ENCODE peak calls at places on chromosomes 2 and 18, in six cellular contexts. One of them, this sample, is unnamed.

GRCh38 chr2:105737980-105738657 is 6.6 kb upstream of the NCK2 start:
- DNase-seq in GM12878: no peak
- DNase-seq in K562: no peak
- DNase-seq in HepG2: no peak
- DNase-seq in H1: no peak
- DNase-seq in IMR-90: no peak
- DNase-seq in this sample: no peak

GRCh38 chr2:66919286-66919685 is 477.8 kb upstream of the ETAA1 start:
- DNase-seq in IMR-90: no peak
- DNase-seq in K562: no peak
- DNase-seq in H1: no peak
- DNase-seq in GM12878: no peak
- DNase-seq in HepG2: no peak
- DNase-seq in this sample: no peak

GRCh38 chr2:216866515-216867095 is 6.7 kb upstream of the TNP1 start:
- DNase-seq in H1: no peak
- DNase-seq in HepG2: no peak
- DNase-seq in K562: no peak
- DNase-seq in IMR-90: no peak
- DNase-seq in GM12878: no peak
- DNase-seq in this sample: no peak

GRCh38 chr2:121486191-121486590 is 44.5 kb upstream of the RNU4ATAC start:
- DNase-seq in IMR-90: no peak
- DNase-seq in HepG2: no peak
- DNase-seq in GM12878: no peak
- DNase-seq in K562: no peak
- DNase-seq in H1: no peak
- DNase-seq in this sample: no peak

GRCh38 chr2:131105950-131106801 is 1.0 kb downstream of the PLEKHB2 start:
- DNase-seq in GM12878: peak
- DNase-seq in H1: no peak
- DNase-seq in K562: peak
- DNase-seq in HepG2: peak
- DNase-seq in IMR-90: peak
- DNase-seq in this sample: peak

GRCh38 chr2:101395545-101396351 is 8.4 kb upstream of the CREG2 start:
- DNase-seq in IMR-90: peak
- DNase-seq in GM12878: no peak
- DNase-seq in K562: no peak
- DNase-seq in HepG2: no peak
- DNase-seq in H1: no peak
- DNase-seq in this sample: no peak

GRCh38 chr2:85889648-85890281 is 975 bp upstream of the ST3GAL5 start:
- DNase-seq in H1: no peak
- DNase-seq in GM12878: no peak
- DNase-seq in K562: no peak
- DNase-seq in HepG2: no peak
- DNase-seq in IMR-90: no peak
- DNase-seq in this sample: no peak

GRCh38 chr18:28147674-28148171 is 29.2 kb downstream of the CDH2 start:
- DNase-seq in K562: no peak
- DNase-seq in GM12878: no peak
- DNase-seq in IMR-90: peak
- DNase-seq in HepG2: peak
- DNase-seq in H1: no peak
- DNase-seq in this sample: no peak

GRCh38 chr2:12959935-12960334 is 243.2 kb downstream of the TRIB2 start:
- DNase-seq in H1: no peak
- DNase-seq in HepG2: no peak
- DNase-seq in GM12878: no peak
- DNase-seq in IMR-90: no peak
- DNase-seq in K562: no peak
- DNase-seq in this sample: no peak

GRCh38 chr2:151357359-151357758 is at the start of gene TNFAIP6:
- DNase-seq in HepG2: no peak
- DNase-seq in IMR-90: peak
- DNase-seq in GM12878: no peak
- DNase-seq in K562: no peak
- DNase-seq in H1: no peak
- DNase-seq in this sample: peak

GRCh38 chr2:1676913-1677832 is 67.1 kb downstream of the PXDN start:
- DNase-seq in HepG2: no peak
- DNase-seq in IMR-90: no peak
- DNase-seq in K562: no peak
- DNase-seq in H1: no peak
- DNase-seq in GM12878: no peak
- DNase-seq in this sample: no peak

GRCh38 chr18:26546875-26547301 is 1.5 kb downstream of the KCTD1 start:
- DNase-seq in HepG2: no peak
- DNase-seq in IMR-90: no peak
- DNase-seq in K562: no peak
- DNase-seq in GM12878: no peak
- DNase-seq in H1: peak
- DNase-seq in this sample: peak

GRCh38 chr2:2325538-2325937 is 5.5 kb downstream of the MYT1L start:
- DNase-seq in IMR-90: no peak
- DNase-seq in GM12878: no peak
- DNase-seq in K562: no peak
- DNase-seq in H1: no peak
- DNase-seq in HepG2: no peak
- DNase-seq in this sample: peak

GRCh38 chr18:46950064-46950656 is 32.8 kb downstream of the KATNAL2 start:
- DNase-seq in IMR-90: no peak
- DNase-seq in GM12878: no peak
- DNase-seq in K562: peak
- DNase-seq in H1: no peak
- DNase-seq in HepG2: peak
- DNase-seq in this sample: peak

GRCh38 chr2:197435598-197436435 is 989 bp upstream of the SF3B1 start:
- DNase-seq in K562: no peak
- DNase-seq in HepG2: peak
- DNase-seq in IMR-90: no peak
- DNase-seq in H1: no peak
- DNase-seq in GM12878: no peak
- DNase-seq in this sample: no peak

DNA sequence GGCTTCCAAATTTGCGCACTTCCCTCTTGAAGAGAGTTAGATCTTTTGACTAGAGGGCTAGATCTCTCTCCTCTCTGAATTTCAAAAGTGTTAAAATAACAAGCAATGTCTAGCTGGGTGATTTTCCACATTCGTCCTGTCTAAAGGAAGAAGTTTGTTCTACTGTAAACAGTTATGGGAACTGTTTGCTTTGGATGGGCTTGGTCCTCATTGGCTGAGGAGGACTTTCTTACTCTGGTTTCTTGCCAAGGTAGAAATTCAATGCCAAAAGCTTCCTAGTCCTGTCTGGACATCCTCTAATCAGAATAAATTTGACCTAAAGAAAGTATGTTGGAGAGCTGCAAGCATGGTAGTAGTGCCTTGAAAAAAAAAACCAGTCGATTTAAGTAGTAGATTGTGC is 47.4 kb upstream of the RAPH1 start:
- DNase-seq in HepG2: no peak
- DNase-seq in IMR-90: peak
- DNase-seq in H1: no peak
- DNase-seq in GM12878: no peak
- DNase-seq in K562: no peak
- DNase-seq in this sample: no peak
- H3K9ac ChIP-seq in HepG2: no peak
- H3K9ac ChIP-seq in IMR-90: no peak
- H3K9ac ChIP-seq in H1: no peak
- H3K9ac ChIP-seq in GM12878: no peak
- H3K9ac ChIP-seq in K562: no peak
- H3K9ac ChIP-seq in this sample: no peak

GRCh38 chr2:239307221-239307569 is 93.6 kb downstream of the HDAC4 start:
- DNase-seq in K562: no peak
- DNase-seq in IMR-90: no peak
- DNase-seq in H1: no peak
- DNase-seq in HepG2: no peak
- DNase-seq in GM12878: no peak
- DNase-seq in this sample: no peak
- H3K4me3 ChIP-seq in K562: no peak
- H3K4me3 ChIP-seq in IMR-90: no peak
- H3K4me3 ChIP-seq in H1: no peak
- H3K4me3 ChIP-seq in HepG2: no peak
- H3K4me3 ChIP-seq in GM12878: no peak
- H3K4me3 ChIP-seq in this sample: no peak

DNA sequence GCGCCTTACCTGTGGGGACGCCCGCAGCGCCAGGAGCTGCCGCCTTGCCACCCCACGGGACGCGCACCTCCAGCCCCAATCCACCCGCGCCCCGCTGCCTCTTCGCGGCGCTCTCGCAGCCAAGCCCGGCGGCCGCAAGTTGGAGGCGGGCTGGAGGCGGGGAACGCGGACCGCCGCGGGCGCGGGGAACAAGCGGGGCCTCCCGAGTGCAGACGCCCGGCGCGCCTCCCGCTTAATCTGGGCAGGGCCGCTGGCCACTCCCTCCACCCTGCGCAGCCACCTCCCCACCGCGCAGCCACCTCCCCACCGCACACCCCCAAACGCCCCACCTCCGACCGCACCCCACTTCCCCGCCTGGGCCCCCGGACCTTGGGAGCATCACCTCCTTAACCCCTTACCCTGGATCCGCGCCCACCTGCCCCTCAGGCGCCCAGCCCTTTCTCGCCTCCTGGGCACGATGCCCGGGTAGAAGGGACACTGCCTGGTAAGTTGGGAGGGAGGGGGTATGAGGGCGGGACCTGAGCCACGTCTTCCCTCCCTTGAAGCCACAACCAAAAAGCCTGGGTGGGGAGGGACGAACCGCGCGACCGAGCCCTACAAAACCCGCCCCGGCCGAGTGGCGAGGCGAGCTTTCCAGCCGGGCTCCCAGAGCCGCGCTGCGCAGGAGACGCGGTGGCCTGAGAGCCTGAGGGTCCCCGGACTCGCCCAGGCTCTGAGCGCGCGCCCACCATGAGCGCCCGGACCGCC is at the start of the genes COL4A3 and COL4A4:
- DNase-seq in IMR-90: no peak
- DNase-seq in GM12878: no peak
- DNase-seq in K562: no peak
- DNase-seq in H1: peak
- DNase-seq in HepG2: no peak
- DNase-seq in this sample: peak
- TF ChIP-seq RFX5 in IMR-90: no peak
- TF ChIP-seq RFX5 in GM12878: no peak
- TF ChIP-seq RFX5 in K562: no peak
- TF ChIP-seq RFX5 in H1: no peak
- TF ChIP-seq RFX5 in HepG2: no peak
- TF ChIP-seq RFX5 in this sample: no peak

DNA sequence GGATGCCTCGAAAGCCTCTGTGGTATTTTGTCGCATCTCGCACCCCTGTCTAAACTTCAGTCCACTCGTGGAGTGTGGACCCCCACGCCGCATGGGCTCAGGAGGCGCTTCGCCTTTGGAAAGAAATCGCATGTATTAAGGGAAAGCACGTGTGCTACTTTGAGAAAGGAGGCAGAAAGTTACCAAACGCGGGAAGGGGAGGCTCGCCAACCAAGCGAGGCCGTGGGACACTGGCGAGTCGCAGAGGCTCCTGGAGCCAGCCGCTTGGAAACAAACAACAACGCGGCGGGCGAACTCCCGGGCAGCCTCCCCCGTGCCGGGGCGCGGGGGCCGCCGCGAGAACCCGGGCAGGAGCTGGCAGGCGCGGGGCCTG is 455 bp upstream of the AGAP1 start:
- DNase-seq in H1: no peak
- DNase-seq in K562: no peak
- DNase-seq in GM12878: no peak
- DNase-seq in HepG2: no peak
- DNase-seq in IMR-90: peak
- DNase-seq in this sample: no peak
- H3K9ac ChIP-seq in H1: no peak
- H3K9ac ChIP-seq in K562: peak
- H3K9ac ChIP-seq in GM12878: no peak
- H3K9ac ChIP-seq in HepG2: peak
- H3K9ac ChIP-seq in IMR-90: peak
- H3K9ac ChIP-seq in this sample: peak

GRCh38 chr2:240437861-240438809 is 2.7 kb downstream of the GPC1 start:
- DNase-seq in IMR-90: peak
- DNase-seq in GM12878: no peak
- DNase-seq in K562: peak
- DNase-seq in HepG2: peak
- DNase-seq in H1: peak
- DNase-seq in this sample: peak
- H3K4me3 ChIP-seq in IMR-90: peak
- H3K4me3 ChIP-seq in GM12878: no peak
- H3K4me3 ChIP-seq in K562: no peak
- H3K4me3 ChIP-seq in HepG2: no peak
- H3K4me3 ChIP-seq in H1: no peak
- H3K4me3 ChIP-seq in this sample: peak

This sample was measured in SK-N-SH.